ENCODE peak calls at places on chromosomes 12 and 14, in five cellular contexts. L, E, P, G and D are unnamed samples.

GRCh38 chr12:12927211-12928079 is 24.5 kb downstream of the GPRC5D start:
- DNase-seq in P (peak; percentile 97), G (peak; percentile 80), L (peak; percentile 89), E (peak; percentile 58), D (peak; percentile 93)

GRCh38 chr12:19994970-19995369 is 373.4 kb upstream of the PDE3A start:
- DNase-seq in G (no peak), P (no peak), E (no peak), L (no peak), D (no peak)

GRCh38 chr12:6961278-6961694 is 9.2 kb downstream of the PHB2 start:
- DNase-seq in P (peak; percentile 83), G (no peak), E (peak; percentile 67), L (peak; percentile 79), D (no peak)

GRCh38 chr14:71803539-71804260 is 128.5 kb upstream of the RGS6 start:
- DNase-seq in P (peak; percentile 68), G (no peak), E (no peak), L (no peak), D (peak; percentile 2)

GRCh38 chr14:22926316-22926715 is 2.9 kb downstream of the PRMT5 start:
- DNase-seq in L (no peak), G (no peak), E (no peak), P (peak; percentile 46), D (no peak)

GRCh38 chr12:125330645-125331341 is 265.6 kb downstream of the AACS start:
- DNase-seq in G (peak; percentile 78), E (peak; percentile 71), P (peak; percentile 58), L (peak; percentile 56), D (peak; percentile 92)

GRCh38 chr12:46549527-46550265 is 177.1 kb upstream of the SLC38A2 start:
- DNase-seq in E (peak; percentile 89), L (no peak), P (peak; percentile 77), G (no peak), D (no peak)

GRCh38 chr14:104317975-104318557 is 179.7 kb downstream of the KIF26A start:
- DNase-seq in G (no peak), E (no peak), P (no peak), L (peak; percentile 37), D (no peak)

GRCh38 chr12:95282266-95282665 is 64.7 kb downstream of the VEZT start:
- DNase-seq in G (no peak), P (no peak), L (no peak), E (no peak), D (no peak)

GRCh38 chr14:68677901-68678300 is 115.0 kb downstream of the ZFP36L1 start:
- DNase-seq in G (no peak), P (no peak), L (no peak), E (no peak), D (no peak)

GRCh38 chr12:132054983-132055382 is 89.1 kb downstream of the DDX51 start:
- DNase-seq in L (no peak), E (no peak), P (no peak), G (no peak), D (no peak)

GRCh38 chr14:99724196-99724891 is 40.2 kb downstream of the CYP46A1 start:
- DNase-seq in L (no peak), P (no peak), E (no peak), G (no peak), D (no peak)

GRCh38 chr14:67622675-67623074 is 3.0 kb downstream of the ARG2 start:
- DNase-seq in E (peak; percentile 86), G (peak; percentile 60), P (no peak), L (no peak), D (no peak)

GRCh38 chr14:89956294-89957009 is 725 bp downstream of the TDP1 start:
- DNase-seq in P (peak; percentile 60), E (peak; percentile 72), L (peak; percentile 60), G (no peak), D (peak; percentile 54)